ENCODE peak calls at places on chromosomes 7 and 10, in four cellular contexts. N, R, Q and X are unnamed samples.
A peak's percentile ranks its signal among the peaks of the same experiment; 100 is the strongest.

GRCh38 chr10:77392851-77393250 is 244.8 kb downstream of the KCNMA1 start:
- DNase-seq in N (peak; percentile 50), R (no peak), Q (peak; percentile 91), X (peak; percentile 81)

GRCh38 chr7:6268023-6268908 is 4.2 kb downstream of the CYTH3 start:
- DNase-seq in N (no peak), R (peak; percentile 19), Q (no peak), X (no peak)

GRCh38 chr7:28853150-28853549 is 105.0 kb downstream of the TRIL start:
- DNase-seq in N (no peak), R (no peak), Q (peak; percentile 42), X (no peak)

GRCh38 chr7:138167869-138168296 is 91.6 kb downstream of the AKR1D1 start:
- DNase-seq in N (no peak), R (no peak), Q (no peak), X (no peak)

GRCh38 chr10:109783286-109783685 is 140.0 kb downstream of the XPNPEP1 start:
- DNase-seq in N (no peak), R (no peak), Q (no peak), X (no peak)

GRCh38 chr7:99990417-99990816 is 14.6 kb upstream of the AZGP1 start:
- DNase-seq in N (no peak), R (no peak), Q (no peak), X (no peak)

GRCh38 chr10:90288403-90288933 is 569.4 kb downstream of the HTR7 start:
- DNase-seq in N (peak; percentile 10), R (no peak), Q (peak; percentile 81), X (no peak)

GRCh38 chr7:88347098-88347497 is 40.4 kb upstream of the STEAP4 start:
- DNase-seq in N (no peak), R (peak; percentile 65), Q (no peak), X (no peak)

GRCh38 chr10:22341936-22342222 is 3.4 kb upstream of the SPAG6 start:
- DNase-seq in N (no peak), R (no peak), Q (no peak), X (no peak)

GRCh38 chr7:133434246-133434865 is 181.5 kb downstream of the EXOC4 start:
- DNase-seq in N (no peak), R (peak; percentile 8), Q (peak; percentile 67), X (no peak)

GRCh38 chr7:22859676-22860290 is 37.1 kb upstream of the TOMM7 start:
- DNase-seq in N (no peak), R (no peak), Q (no peak), X (no peak)

GRCh38 chr10:124624456-124624855 is 119.7 kb downstream of the FAM53B start:
- DNase-seq in N (no peak), R (no peak), Q (no peak), X (no peak)

GRCh38 chr10:76040107-76040829 is 608.8 kb downstream of the LRMDA start:
- DNase-seq in N (no peak), R (no peak), Q (no peak), X (no peak)

GRCh38 chr10:76902949-76903348 is 734.7 kb downstream of the KCNMA1 start:
- DNase-seq in N (peak; percentile 7), R (peak; percentile 64), Q (peak; percentile 37), X (peak; percentile 9)

GRCh38 chr10:100359030-100359432 is 12.0 kb downstream of the SCD start:
- DNase-seq in N (no peak), R (no peak), Q (no peak), X (no peak)

GRCh38 chr7:37912756-37913155 is 3.9 kb downstream of the SFRP4 start:
- DNase-seq in N (no peak), R (no peak), Q (no peak), X (no peak)

GRCh38 chr7:37916673-37917660 is at the start of gene SFRP4:
- DNase-seq in N (peak; percentile 34), R (peak; percentile 76), Q (peak; percentile 58), X (peak; percentile 43)

GRCh38 chr7:37918526-37918925 is 1.9 kb upstream of the SFRP4 start:
- DNase-seq in N (no peak), R (no peak), Q (no peak), X (no peak)

GRCh38 chr7:37915438-37915837 is 1.2 kb downstream of the SFRP4 start:
- DNase-seq in N (no peak), R (peak; percentile 13), Q (no peak), X (no peak)

GRCh38 chr7:37916017-37916672 is 472 bp downstream of the SFRP4 start:
- DNase-seq in N (no peak), R (peak; percentile 41), Q (peak; percentile 2), X (no peak)
- TF ChIP-seq EZH2 in N (no peak), R (no peak), Q (peak; percentile 72), X (no peak)

GRCh38 chr7:116461500-116461899 is 38.0 kb upstream of the CAV2 start:
- DNase-seq in N (no peak), R (no peak), Q (no peak), X (no peak)
- H3K4me2 ChIP-seq in N (peak overlapping the region; percentile 74), R (no peak overlapping the region), Q (peak overlapping the region; percentile 75), X (no peak overlapping the region)

DNA sequence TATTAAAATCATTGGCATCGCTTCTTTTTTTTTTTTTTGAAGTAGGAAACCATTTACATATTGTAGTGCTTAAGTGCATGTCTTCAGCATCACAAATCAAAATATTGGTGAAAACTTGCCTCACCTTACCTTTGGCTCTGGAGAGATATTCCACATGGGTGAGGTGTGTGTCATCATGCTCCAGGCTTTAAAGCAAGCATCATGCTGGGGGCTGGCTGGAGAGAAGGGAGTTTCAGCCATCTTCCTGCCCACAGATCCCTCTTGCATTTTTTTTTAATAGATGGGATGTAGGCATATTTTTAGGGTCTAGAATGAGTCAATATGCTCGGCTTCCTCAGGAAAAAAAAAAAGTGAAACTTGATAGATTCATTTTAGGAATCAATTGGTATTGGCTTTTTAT is 2.3 kb upstream of the INSYN2A start:
- DNase-seq in N (no peak), R (no peak), Q (no peak), X (no peak)
- TF ChIP-seq EZH2 in N (no peak), R (no peak), Q (no peak), X (no peak)

DNA sequence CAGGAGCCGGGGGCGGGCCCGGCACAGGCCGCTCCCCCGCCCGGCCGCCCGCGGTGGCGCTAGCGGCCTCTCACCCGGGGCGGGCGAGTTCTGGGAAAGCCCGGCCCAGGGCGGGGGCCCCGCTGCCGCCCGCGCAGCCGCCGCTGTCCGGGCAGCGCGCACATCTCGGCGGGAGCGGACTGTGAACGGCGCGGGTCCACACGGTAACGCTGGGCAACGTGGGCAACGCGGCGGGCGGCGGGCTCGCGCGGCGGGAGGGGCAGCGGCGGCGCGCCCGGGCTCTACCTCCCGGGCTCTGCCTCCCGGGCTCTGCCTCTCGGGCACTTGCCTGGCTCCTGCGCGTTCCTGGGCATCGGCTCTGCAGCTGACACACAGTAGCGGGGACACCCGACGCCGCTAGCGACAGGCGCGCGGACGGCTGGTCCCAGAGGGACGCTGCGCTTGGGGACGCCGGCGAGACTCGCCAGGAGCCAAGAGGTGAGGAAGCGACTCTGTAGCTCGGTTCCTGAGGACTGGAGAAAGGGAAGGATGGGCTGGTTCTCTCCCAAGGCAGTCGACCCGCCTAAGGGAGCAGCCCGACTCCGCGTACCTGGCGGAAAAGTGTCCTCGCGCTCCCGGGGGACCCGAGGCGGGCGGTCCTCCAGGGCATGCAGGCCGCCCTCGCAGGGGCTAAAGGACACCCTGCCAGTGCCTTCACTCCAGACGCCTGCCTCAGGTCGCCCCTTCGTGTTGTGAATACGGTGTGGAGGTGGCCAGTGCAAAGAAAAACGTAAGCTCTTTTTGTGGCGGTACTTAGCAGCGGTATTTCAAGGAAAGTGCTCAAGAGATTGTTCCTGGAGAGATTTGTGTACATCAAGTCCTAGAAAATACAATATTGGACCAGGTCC is at the start of gene PLCE1:
- DNase-seq in N (no peak), R (peak; percentile 89), Q (peak; percentile 15), X (peak; percentile 42)
- H3K4me2 ChIP-seq in N (peak within 1 kb of the TSS; percentile 89), R (peak within 1 kb of the TSS; percentile 95), Q (peak within 1 kb of the TSS; percentile 82), X (peak within 1 kb of the TSS; percentile 78)

GRCh38 chr7:150978136-150978789 is at the start of gene KCNH2:
- DNase-seq in N (no peak), R (peak; percentile 73), Q (no peak), X (no peak)
- TF ChIP-seq EZH2 in N (no peak), R (no peak), Q (peak; percentile 99), X (no peak)

DNA sequence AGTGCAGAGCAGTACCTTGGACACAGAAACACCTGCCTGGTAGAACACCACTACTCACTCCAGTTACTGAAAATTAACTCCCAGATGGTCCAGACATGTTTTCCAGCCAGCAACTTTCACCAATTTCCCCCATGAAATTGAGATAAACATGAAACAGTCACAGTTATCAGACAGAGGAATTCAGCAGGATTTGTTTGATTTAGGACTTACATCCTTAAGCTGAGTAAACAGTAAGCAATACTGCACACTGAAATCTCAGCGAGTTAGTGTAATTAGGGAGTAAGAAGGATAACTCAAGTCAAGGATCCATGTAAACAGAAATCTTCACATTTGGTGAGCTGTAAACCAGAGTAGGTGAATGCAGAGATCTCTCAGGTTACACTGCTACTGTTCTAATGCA is 353.5 kb downstream of the ELMO1 start:
- DNase-seq in N (no peak), R (no peak), Q (no peak), X (no peak)
- H3K4me2 ChIP-seq in N (no peak overlapping the region), R (no peak overlapping the region), Q (no peak overlapping the region), X (no peak overlapping the region)

DNA sequence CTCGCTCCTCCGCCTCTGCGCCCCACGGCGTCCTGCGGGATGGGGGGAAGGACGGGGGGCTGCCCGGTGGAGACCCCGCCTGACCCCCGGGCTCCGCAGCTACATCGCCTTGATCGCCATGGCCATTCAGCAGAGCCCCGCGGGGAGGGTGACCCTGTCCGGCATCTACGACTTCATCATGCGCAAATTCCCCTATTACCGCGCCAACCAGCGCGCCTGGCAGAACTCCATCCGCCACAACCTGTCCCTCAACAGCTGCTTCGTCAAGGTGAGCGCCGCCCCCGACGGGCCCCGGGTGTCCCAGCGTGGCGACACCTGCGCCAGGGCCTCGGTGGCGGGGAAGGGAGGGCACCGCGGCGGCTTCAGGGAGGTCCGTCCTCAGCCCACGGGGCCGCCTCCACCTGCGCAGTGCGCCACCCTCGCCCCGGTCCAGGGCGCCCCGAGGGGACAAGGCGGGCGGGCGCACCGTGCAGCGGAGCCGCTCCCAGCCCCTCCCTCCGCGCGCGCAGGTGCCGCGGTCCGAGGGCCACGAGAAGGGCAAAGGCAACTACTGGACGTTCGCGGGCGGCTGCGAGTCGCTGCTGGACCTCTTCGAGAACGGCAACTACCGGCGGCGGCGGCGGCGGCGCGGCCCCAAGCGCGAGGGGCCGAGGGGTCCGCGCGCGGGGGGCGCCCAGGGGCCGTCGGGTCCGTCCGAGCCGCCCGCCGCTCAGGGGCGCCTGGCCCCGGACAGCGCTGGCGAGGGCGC is 758 bp downstream of the FOXL3 start:
- DNase-seq in N (no peak), R (no peak), Q (no peak), X (no peak)
- TF ChIP-seq EZH2 in N (no peak), R (no peak), Q (peak; percentile 91), X (no peak)

DNA sequence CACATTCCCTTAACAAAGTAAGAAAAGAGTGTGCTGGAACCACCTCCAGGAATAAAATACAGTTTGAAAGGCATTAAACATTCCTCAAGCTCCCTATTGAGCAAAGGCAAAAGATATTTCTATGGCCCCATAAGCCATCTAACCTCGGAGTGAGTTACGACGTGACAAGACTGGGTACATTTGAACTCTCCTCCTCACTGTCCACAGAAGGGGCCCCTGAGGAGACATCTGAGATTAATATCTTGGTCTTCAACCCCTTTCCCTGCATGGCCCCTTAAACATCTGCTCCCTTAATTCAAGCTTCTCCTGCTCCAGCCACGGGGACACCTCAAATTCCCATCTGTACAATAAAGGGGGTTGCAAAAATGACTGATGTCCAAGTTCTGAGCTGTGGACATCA is 526 bp downstream of the GIMAP1 start:
- DNase-seq in N (no peak), R (no peak), Q (no peak), X (no peak)
- H3K4me2 ChIP-seq in N (no peak overlapping the region), R (no peak overlapping the region), Q (no peak overlapping the region), X (no peak overlapping the region)